ENCODE peak calls at places on chromosome 2, in six cellular contexts. H, J, X, O, D and Q are unnamed samples.

GRCh38 chr2:96264656-96265348 is 995 bp downstream of the TMEM127 start:
- DNase-seq in H (peak), D (no peak), J (no peak), X (peak), O (peak), Q (no peak)

GRCh38 chr2:237911363-237912017 is 52.1 kb downstream of the RAMP1 start:
- DNase-seq in O (no peak), J (no peak), H (no peak), X (no peak), D (no peak), Q (no peak)

GRCh38 chr2:187499941-187500532 is 52.0 kb upstream of the CALCRL start:
- DNase-seq in J (peak), X (peak), D (peak), O (peak), H (peak), Q (peak)

GRCh38 chr2:23636412-23636811 is 251.4 kb downstream of the KLHL29 start:
- DNase-seq in O (peak), H (peak), X (peak), D (no peak), J (no peak), Q (no peak)

GRCh38 chr2:240338274-240338673 is 97.2 kb upstream of the GPC1 start:
- DNase-seq in X (no peak), H (no peak), O (no peak), J (no peak), D (no peak), Q (no peak)

GRCh38 chr2:217179854-217180253 is 320.0 kb upstream of the TNP1 start:
- DNase-seq in H (no peak), O (no peak), J (no peak), D (no peak), X (no peak), Q (no peak)

GRCh38 chr2:236548179-236548918 is 21.3 kb upstream of the ACKR3 start:
- DNase-seq in D (no peak), J (no peak), H (no peak), X (no peak), O (no peak), Q (no peak)

GRCh38 chr2:2826209-2826551 is 495.1 kb upstream of the MYT1L start:
- DNase-seq in D (peak), J (peak), O (no peak), H (no peak), X (no peak), Q (no peak)

GRCh38 chr2:108786354-108787208 is at the start of gene CCDC138:
- DNase-seq in J (peak), H (peak), O (peak), D (peak), X (peak), Q (peak)

DNA sequence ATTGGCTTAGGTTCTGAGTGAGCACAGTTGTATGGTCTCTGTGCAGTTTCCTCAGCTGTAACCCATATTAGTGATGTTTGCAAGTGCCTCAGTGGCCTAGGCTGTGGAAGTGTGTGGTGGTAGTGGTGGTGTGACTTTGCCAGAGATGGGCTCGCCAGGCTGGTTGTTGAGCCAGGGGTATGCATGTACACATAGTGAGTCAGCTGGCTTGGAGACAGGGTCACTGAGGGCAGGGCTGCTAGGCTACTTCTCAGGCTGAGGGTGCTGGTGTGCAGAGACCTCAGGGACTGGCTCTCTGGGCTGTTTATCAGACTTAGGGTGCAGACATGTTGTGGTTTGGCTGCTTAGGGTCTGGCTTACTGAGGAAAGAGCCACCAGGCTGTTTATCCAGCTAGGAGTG is 14.9 kb downstream of the APLF start:
- DNase-seq in X (no peak), D (no peak), H (no peak), O (no peak), J (no peak), Q (no peak)
- H3K23ac ChIP-seq in X (no peak), D (no peak), H (no peak), O (peak), J (no peak), Q (no peak)

GRCh38 chr2:10892796-10893350 is 18.9 kb upstream of the KCNF1 start:
- DNase-seq in D (no peak), J (no peak), H (no peak), X (no peak), O (no peak), Q (no peak)

GRCh38 chr2:10895231-10895630 is 16.5 kb upstream of the KCNF1 start:
- DNase-seq in O (no peak), X (no peak), J (no peak), H (no peak), D (no peak), Q (no peak)

GRCh38 chr2:10892316-10892715 is 19.4 kb upstream of the KCNF1 start:
- DNase-seq in J (no peak), O (no peak), H (no peak), X (no peak), D (no peak), Q (no peak)

GRCh38 chr2:10891848-10892247 is 19.9 kb upstream of the KCNF1 start:
- DNase-seq in O (no peak), J (no peak), X (no peak), D (no peak), H (no peak), Q (no peak)

GRCh38 chr2:10894264-10894935 is 17.3 kb upstream of the KCNF1 start:
- DNase-seq in X (no peak), D (no peak), J (no peak), O (peak), H (no peak), Q (no peak)
- H3K23ac ChIP-seq in X (no peak), D (no peak), J (no peak), O (no peak), H (no peak), Q (no peak)

GRCh38 chr2:33215299-33215698 is 261.1 kb upstream of the RASGRP3 start:
- DNase-seq in J (no peak), X (peak), D (no peak), O (no peak), H (peak), Q (no peak)

GRCh38 chr2:33213648-33214047 is 262.8 kb upstream of the RASGRP3 start:
- DNase-seq in J (no peak), O (no peak), X (no peak), H (peak), D (no peak), Q (no peak)

GRCh38 chr2:33214857-33215256 is 261.6 kb upstream of the RASGRP3 start:
- DNase-seq in O (no peak), D (no peak), X (no peak), H (no peak), J (no peak), Q (no peak)

GRCh38 chr2:33213244-33213643 is 263.2 kb upstream of the RASGRP3 start:
- DNase-seq in X (no peak), D (no peak), J (no peak), O (no peak), H (peak), Q (no peak)

DNA sequence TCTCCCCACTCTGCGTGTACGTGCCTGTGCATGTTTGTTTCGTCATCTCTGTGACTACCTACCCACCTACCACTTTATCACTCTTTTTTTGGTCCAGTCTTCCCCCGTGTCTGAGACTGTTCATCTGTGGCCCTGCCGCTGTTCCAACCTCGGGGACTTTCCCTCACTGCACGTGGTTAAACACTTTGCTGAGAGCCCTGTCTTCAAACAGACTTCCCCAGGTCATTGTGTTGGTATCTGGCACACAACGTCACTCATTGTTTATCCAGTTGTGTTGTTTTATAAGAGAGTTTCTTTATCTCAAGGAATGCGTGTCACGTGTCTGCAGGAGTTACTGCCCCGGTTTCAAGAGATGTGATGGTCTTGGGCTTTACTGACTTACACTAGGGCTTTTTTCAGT is 262.0 kb upstream of the RASGRP3 start:
- DNase-seq in X (peak), H (peak), J (no peak), O (no peak), D (no peak), Q (no peak)
- H3K23ac ChIP-seq in X (no peak), H (peak), J (no peak), O (no peak), D (no peak), Q (no peak)

GRCh38 chr2:172354347-172354746 is 73.0 kb upstream of the ITGA6 start:
- DNase-seq in J (no peak), O (no peak), H (no peak), X (no peak), D (no peak), Q (no peak)
- H3K23ac ChIP-seq in J (no peak), O (no peak), H (no peak), X (no peak), D (no peak), Q (no peak)

GRCh38 chr2:88126772-88127637 is 857 bp downstream of the FABP1 start:
- DNase-seq in X (no peak), J (no peak), H (no peak), D (no peak), O (no peak), Q (no peak)

GRCh38 chr2:88127888-88128653 is at the start of gene FABP1:
- DNase-seq in J (no peak), O (no peak), D (no peak), H (no peak), X (no peak), Q (no peak)

GRCh38 chr2:88125924-88126771 is 1.7 kb downstream of the FABP1 start:
- DNase-seq in J (no peak), H (no peak), O (no peak), X (no peak), D (no peak), Q (no peak)

GRCh38 chr2:88128654-88129312 is 921 bp upstream of the FABP1 start:
- DNase-seq in O (no peak), X (no peak), J (no peak), D (no peak), H (no peak), Q (no peak)

GRCh38 chr2:88127638-88127887 is 299 bp downstream of the FABP1 start:
- DNase-seq in D (no peak), X (no peak), J (no peak), H (no peak), O (no peak), Q (no peak)
- H3K23ac ChIP-seq in D (no peak), X (no peak), J (no peak), H (no peak), O (no peak), Q (no peak)